ENCODE peak calls at places on chromosomes 13 and 19, in five cellular contexts. C, J, N, P and Y are unnamed samples.
A peak's percentile ranks its signal among the peaks of the same experiment; 100 is the strongest.

GRCh38 chr13:98326274-98326673 is 149.2 kb upstream of the RNF113B start:
- DNase-seq in J (no peak), C (no peak), P (no peak), N (no peak), Y (no peak)

GRCh38 chr19:29855087-29855486 is 43.3 kb downstream of the CCNE1 start:
- DNase-seq in C (no peak), J (no peak), P (peak; percentile 50), N (no peak), Y (peak; percentile 48)

GRCh38 chr19:11194657-11195056 is 2.7 kb downstream of the KANK2 start:
- DNase-seq in N (peak; percentile 46), P (no peak), C (peak; percentile 23), J (no peak), Y (no peak)

GRCh38 chr19:18300930-18301717 is 19.7 kb upstream of the JUND start:
- DNase-seq in P (no peak), J (peak; percentile 97), N (peak; percentile 80), C (peak; percentile 62), Y (no peak)

GRCh38 chr13:103272770-103273169 is 206.6 kb upstream of the SLC10A2 start:
- DNase-seq in C (peak; percentile 4), P (no peak), J (no peak), N (no peak), Y (no peak)

GRCh38 chr13:43963726-43964125 is 84.0 kb downstream of the LACC1 start:
- DNase-seq in C (no peak), J (peak; percentile 53), P (peak; percentile 40), N (peak; percentile 11), Y (peak; percentile 53)

GRCh38 chr19:7922841-7923205 is 2.7 kb downstream of the SNAPC2 start:
- DNase-seq in P (no peak), C (no peak), N (no peak), J (no peak), Y (no peak)

GRCh38 chr19:29694669-29695627 is 20.1 kb downstream of the C19orf12 start:
- DNase-seq in C (peak; percentile 70), P (peak; percentile 88), N (peak; percentile 75), J (peak; percentile 78), Y (peak; percentile 78)

GRCh38 chr13:65011403-65011802 is 2218.7 kb downstream of the PCDH9 start:
- DNase-seq in N (peak; percentile 15), J (no peak), P (no peak), C (no peak), Y (no peak)

GRCh38 chr19:27794444-27795042 is 1418.4 kb downstream of the UQCRFS1 start:
- DNase-seq in N (peak; percentile 61), C (peak; percentile 47), J (no peak), P (peak; percentile 59), Y (peak; percentile 81)

GRCh38 chr13:101730420-101731000 is 278.0 kb downstream of the ITGBL1 start:
- DNase-seq in C (no peak), P (no peak), N (no peak), J (no peak), Y (no peak)

GRCh38 chr13:68076046-68076445 is 845.9 kb upstream of the PCDH9 start:
- DNase-seq in J (no peak), C (no peak), N (no peak), P (no peak), Y (no peak)

DNA sequence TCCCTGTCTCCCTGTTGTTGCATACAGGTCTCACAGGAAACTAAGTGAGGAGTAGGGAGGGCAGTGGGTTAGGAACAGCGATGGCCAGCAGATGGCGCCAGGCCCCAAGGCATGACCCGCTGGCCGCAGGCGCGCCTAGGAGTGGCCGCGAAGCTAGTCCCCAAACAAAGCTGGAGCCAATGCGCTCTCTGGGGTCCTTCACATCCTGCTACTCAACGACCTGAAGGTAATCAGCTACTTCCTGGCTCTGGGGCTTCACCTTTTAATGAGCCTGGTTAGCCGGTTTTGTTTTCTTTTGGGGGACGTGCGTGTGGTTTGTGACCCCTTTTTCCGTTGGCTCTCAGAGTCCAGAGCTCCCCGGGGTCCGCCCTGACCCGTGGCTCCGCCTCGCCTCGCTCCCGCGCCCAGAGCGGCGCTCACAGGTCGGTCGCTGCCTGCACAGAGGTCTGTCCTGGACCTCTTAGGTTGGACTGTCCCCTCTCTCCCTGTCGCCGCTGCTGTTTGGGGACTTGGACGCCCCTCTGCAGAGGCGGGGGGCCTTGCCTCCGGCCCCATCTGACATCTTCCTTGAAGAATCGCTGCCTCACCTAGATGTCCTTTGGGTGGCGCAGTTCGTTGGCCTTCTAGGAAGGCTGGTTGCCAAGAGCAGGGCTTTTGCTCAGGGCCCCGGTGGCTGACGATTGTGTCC is 62.2 kb upstream of the GTF3A start:
- DNase-seq in P (peak; percentile 93), J (peak; percentile 73), N (peak; percentile 80), C (peak; percentile 71), Y (peak; percentile 93)
- H4K8ac ChIP-seq in P (no peak overlapping the region), J (peak overlapping the region; percentile 37), N (peak overlapping the region; percentile 78), C (peak overlapping the region; percentile 3), Y (peak overlapping the region; percentile 7)

GRCh38 chr19:38698225-38699026 is 45.8 kb downstream of the CAPN12 start:
- DNase-seq in C (no peak), P (no peak), N (no peak), J (no peak), Y (no peak)

GRCh38 chr19:38696733-38697055 is 47.6 kb downstream of the CAPN12 start:
- DNase-seq in J (no peak), P (no peak), N (no peak), C (no peak), Y (no peak)

GRCh38 chr19:38699027-38699346 is 45.3 kb downstream of the CAPN12 start:
- DNase-seq in J (no peak), P (no peak), C (no peak), N (no peak), Y (no peak)

GRCh38 chr19:38697197-38697596 is 47.1 kb downstream of the CAPN12 start:
- DNase-seq in C (no peak), P (no peak), N (no peak), J (no peak), Y (no peak)

GRCh38 chr19:38697641-38698071 is 46.6 kb downstream of the CAPN12 start:
- DNase-seq in P (no peak), N (no peak), J (no peak), C (no peak), Y (no peak)
- H2AK5ac ChIP-seq in P (no peak overlapping the region), N (no peak overlapping the region), J (no peak overlapping the region), C (peak overlapping the region; percentile 43), Y (no peak overlapping the region)

DNA sequence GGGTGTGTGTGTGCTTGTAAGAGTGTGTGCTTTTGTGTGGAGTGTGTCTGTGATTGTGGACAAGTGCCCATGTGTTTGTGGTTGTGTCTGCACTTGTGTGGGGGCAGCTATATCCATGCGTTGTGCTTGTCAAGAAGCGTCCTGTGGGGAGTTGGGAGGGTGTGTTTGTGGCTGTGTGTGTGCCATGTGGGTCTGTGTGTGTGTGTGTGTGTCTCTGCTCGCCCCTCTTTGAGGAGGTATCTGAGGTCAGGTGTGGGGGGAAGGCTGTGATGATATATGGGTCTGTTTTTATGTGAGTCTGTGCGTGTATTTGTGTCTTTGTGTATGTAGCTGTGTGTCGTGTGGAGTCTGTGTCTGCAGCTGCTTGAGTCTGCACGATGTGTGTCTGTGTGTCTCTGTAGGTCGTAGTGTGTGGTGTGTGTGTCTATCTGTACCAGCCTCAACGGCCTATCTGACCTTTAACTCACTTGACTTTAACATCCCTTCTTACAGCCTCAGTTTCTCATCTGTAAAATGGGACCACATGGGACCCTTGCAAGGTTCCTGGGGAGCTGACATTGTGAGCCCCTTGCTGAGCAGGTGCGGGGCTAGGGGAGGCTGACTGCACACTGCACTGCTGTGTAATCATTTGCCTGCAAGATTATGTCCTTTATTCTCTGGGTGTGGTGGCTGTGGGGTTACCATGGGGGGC is 4.0 kb upstream of the NFIC start:
- DNase-seq in P (no peak), N (no peak), C (no peak), J (no peak), Y (no peak)
- H4K8ac ChIP-seq in P (no peak overlapping the region), N (no peak overlapping the region), C (no peak overlapping the region), J (no peak overlapping the region), Y (no peak overlapping the region)

DNA sequence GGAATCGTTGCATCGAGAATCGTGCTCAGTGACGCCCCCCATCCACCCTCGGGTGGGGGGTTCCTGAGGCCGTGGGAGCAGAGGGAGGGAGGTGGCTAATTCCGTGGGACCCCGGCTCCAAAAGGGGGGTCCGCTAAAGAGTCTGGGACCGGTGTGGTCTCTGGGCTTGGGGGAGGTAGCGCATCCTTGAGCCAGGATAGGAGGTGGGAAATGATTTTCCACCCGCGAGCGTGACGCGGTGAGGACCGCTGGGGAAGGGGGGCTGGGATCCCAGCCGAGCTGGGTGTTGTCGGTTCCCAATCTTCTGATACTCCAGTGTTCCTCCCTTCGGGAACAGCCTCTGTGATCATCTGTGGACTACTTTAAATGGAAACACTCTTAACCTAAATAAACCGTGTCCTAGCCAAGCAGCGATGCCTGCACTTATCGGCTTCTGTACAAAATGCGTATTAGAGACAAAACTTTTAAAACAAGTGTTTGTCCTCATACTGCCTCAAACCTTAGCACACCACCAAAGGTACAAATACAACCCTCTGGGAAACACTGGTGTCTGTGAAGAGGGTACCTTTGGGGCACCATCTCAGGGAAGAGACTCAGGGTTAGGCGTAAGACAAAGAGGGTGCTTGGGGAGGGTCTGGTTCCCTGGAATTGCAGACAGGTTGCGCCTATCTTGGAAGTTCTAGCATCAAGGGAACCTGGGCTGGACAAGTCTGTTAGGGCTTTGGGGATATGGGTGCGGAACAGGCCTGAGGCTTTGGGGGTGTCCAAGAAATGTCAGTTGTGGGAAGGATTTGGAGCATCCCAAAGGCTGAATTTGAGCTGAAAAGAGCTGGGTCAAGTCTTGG is 16.0 kb downstream of the KCNC3 start:
- DNase-seq in P (no peak), J (no peak), N (no peak), C (no peak), Y (no peak)
- H2AK5ac ChIP-seq in P (no peak overlapping the region), J (no peak overlapping the region), N (no peak overlapping the region), C (no peak overlapping the region), Y (no peak overlapping the region)

DNA sequence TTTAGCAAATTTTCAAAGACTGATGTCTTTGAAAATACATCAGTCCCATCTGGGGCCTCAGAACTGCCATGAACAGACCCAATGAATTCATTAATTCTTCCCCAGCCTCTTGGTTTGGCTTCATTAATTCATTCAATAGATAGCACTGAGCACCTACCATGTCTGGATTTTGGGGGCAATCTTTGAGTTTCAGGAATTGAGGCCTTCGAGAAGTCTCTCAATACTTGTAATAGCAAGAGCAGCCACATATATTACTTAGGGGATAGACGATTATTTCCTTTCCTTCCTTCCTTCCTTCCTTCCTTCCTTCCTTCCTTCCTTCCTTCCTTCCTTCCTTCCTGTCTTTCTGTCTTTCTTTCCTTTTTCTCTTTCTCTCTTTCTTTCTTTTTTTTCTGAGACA is 64.8 kb downstream of the ALOX5AP start:
- DNase-seq in P (no peak), J (no peak), N (no peak), C (no peak), Y (no peak)
- H4K8ac ChIP-seq in P (no peak overlapping the region), J (no peak overlapping the region), N (no peak overlapping the region), C (no peak overlapping the region), Y (no peak overlapping the region)

DNA sequence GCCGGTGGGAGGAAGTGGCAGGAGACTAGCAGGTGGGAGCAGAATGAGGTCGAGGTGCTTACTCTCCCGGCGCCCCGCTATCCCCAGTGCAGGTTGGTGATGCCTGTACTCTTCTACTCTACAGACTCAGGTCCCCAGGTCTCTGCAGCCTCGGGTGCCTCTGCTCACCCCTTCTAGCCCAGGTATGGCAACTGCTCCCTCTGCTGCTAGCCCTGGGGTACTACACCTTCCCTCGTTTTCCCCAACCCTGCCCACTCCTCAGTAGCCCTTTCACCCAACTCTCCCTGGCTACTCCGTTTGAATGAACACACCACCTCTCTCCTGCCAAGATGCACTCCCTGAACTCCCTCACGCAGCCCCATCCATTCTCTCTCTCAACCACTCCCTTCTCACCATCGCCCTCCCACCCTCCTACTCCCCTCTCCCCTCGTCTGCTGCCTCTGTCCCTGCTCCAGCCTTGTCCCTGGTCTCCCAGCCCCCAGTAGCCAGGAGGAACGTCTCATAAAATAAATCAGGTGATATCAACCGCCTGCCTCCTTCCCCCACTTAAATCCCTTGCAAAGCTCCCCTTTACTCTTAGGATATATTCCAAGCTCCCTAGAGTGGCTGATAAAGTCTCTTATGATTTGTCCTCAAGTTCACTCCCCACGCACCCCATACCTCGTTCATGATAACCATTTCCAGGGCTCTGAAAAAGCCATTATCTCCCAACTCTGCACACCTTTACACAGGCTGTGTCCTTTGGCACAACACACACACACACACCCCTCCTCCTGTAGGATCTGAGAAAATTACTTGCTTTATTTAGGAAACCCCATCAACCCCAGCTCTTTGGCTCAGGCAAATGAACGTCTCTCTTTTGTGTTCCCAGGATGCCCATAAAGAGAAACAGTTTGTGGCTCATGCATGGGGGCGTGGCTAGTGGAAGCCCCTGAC is 8.2 kb upstream of the MEIS3 start:
- DNase-seq in J (no peak), P (peak; percentile 94), N (peak; percentile 72), C (peak; percentile 45), Y (peak; percentile 94)
- H2AK5ac ChIP-seq in J (no peak overlapping the region), P (no peak overlapping the region), N (no peak overlapping the region), C (peak overlapping the region; percentile 81), Y (no peak overlapping the region)